ENCODE peak calls at places on chromosomes 4 and X, in nine cellular contexts. O, U, J, A, H, D, X, P and N are unnamed samples. For H3K4me1, the result is how much of the 10 kb centered on the place peaks cover.

GRCh38 chr4:89379541-89380035 is 72.0 kb upstream of the GPRIN3 start:
- DNase-seq in O (no peak), A (no peak), J (no peak), U (no peak), D (no peak), X (no peak), H (no peak), P (no peak), N (no peak)

GRCh38 chr4:8939887-8940742 is 68.5 kb upstream of the HMX1 start:
- DNase-seq in U (no peak), X (no peak), P (no peak), A (no peak), O (no peak), D (no peak), H (no peak), J (peak), N (peak)

GRCh38 chr4:3337811-3338210 is 45.0 kb downstream of the RGS12 start:
- DNase-seq in O (no peak), X (no peak), J (no peak), H (peak), P (no peak), A (no peak), U (no peak), D (no peak), N (no peak)

GRCh38 chr4:176742211-176742610 is 50.5 kb downstream of the VEGFC start:
- DNase-seq in D (no peak), A (no peak), H (no peak), X (no peak), O (no peak), J (no peak), P (no peak), U (no peak), N (no peak)

GRCh38 chr4:188282620-188283232 is 143.5 kb downstream of the TRIML1 start:
- DNase-seq in O (peak), J (peak), D (no peak), H (no peak), P (no peak), X (no peak), A (no peak), U (no peak), N (peak)

GRCh38 chrX:132622130-132622529 is 133.3 kb upstream of the MBNL3 start:
- DNase-seq in X (peak), H (peak), O (no peak), A (peak), D (peak), U (no peak), J (no peak), P (peak), N (peak)

GRCh38 chr4:75028196-75028854 is 95.4 kb downstream of the PARM1 start:
- DNase-seq in X (no peak), A (no peak), H (no peak), U (no peak), J (no peak), D (no peak), O (no peak), P (no peak), N (no peak)

GRCh38 chrX:51332188-51332942 is at the start of gene NUDT10:
- DNase-seq in X (no peak), H (peak), J (peak), A (no peak), U (no peak), O (peak), D (peak), P (no peak), N (peak)

GRCh38 chrX:17634542-17635207 is 102.6 kb upstream of the SCML1 start:
- DNase-seq in J (no peak), D (no peak), O (no peak), A (no peak), H (no peak), X (no peak), P (no peak), U (no peak), N (no peak)

GRCh38 chr4:52265781-52266525 is 214.8 kb downstream of the SPATA18 start:
- DNase-seq in J (no peak), U (no peak), D (no peak), P (no peak), X (peak), O (no peak), H (no peak), A (no peak), N (no peak)

GRCh38 chrX:774536-774935 is 143.9 kb downstream of the SHOX start:
- DNase-seq in X (no peak), U (no peak), J (no peak), D (no peak), P (no peak), H (no peak), A (no peak), O (no peak), N (no peak)

GRCh38 chrX:109890910-109891502 is 111.9 kb upstream of the TMEM164 start:
- DNase-seq in H (peak), X (peak), P (peak), O (peak), U (peak), J (peak), A (peak), D (peak), N (peak)

GRCh38 chr4:188603646-188604045 is 464.4 kb downstream of the TRIML1 start:
- DNase-seq in O (no peak), X (no peak), J (no peak), D (peak), A (no peak), U (no peak), P (no peak), H (no peak), N (no peak)

GRCh38 chr4:33477715-33478114 is 2757.5 kb downstream of the PCDH7 start:
- DNase-seq in P (no peak), U (no peak), D (no peak), O (no peak), H (no peak), J (no peak), X (no peak), A (no peak), N (no peak)
- H2AFZ ChIP-seq in P (no peak), U (no peak), D (no peak), O (no peak), H (no peak), J (no peak), X (no peak), A (no peak), N (no peak)

DNA sequence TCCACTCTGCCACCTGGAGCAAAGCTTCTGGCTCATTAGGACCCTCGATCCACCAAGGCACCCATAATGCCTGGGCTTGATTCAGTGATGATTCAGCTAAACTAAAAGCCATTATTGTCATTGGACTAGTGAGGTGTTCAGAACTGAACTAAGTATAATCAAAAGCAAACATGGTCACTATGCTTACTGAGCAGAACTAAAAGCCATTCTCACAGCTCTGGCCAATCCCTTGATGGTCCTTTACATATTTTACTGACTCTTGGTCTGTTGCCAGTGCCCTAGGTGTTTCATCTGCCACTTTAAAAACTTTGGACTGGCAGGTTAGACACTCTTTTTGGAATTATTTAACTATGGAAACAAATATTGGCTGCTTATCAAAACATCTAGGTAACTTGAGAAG is 703.5 kb downstream of the FAT4 start:
- DNase-seq in U (no peak), D (no peak), P (no peak), J (no peak), X (no peak), H (no peak), A (no peak), O (no peak), N (no peak)
- H3K4me1 ChIP-seq in U (under half), D (under half), P (under half), J (under half), X (under half), H (under half), A (under half), O (under half), N (under half)

GRCh38 chrX:120310861-120311631 is at the start of gene TMEM255A:
- DNase-seq in A (no peak), H (no peak), U (peak), J (peak), O (peak), P (peak), X (no peak), D (peak), N (peak)
- TF ChIP-seq EZH2 in A (no peak), H (no peak), U (no peak), J (peak), O (no peak), P (no peak), X (no peak), D (peak), N (no peak)

DNA sequence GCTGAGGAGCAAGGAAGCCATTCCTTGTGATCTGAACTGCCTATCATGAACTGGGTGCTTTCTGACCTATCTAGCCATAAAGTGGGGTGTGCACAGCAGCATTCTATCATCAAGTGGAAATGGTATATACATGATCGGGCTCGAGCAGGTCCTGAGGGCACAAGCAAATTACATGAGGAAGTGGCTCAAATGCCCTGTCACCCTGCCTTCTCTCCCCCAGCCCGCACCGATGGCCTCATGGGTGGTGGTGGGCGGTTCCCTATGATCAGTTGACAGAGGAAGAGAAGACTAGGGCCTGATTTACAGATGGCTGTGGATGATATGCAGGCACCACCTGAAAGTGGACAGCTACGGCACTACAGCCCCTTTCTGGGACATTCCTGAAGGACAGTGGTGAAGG is 46.3 kb upstream of the BCLAF3 start:
- DNase-seq in D (no peak), P (no peak), J (no peak), X (no peak), A (no peak), H (no peak), O (no peak), U (no peak), N (no peak)
- H2AFZ ChIP-seq in D (no peak), P (no peak), J (no peak), X (no peak), A (no peak), H (no peak), O (no peak), U (no peak), N (no peak)

DNA sequence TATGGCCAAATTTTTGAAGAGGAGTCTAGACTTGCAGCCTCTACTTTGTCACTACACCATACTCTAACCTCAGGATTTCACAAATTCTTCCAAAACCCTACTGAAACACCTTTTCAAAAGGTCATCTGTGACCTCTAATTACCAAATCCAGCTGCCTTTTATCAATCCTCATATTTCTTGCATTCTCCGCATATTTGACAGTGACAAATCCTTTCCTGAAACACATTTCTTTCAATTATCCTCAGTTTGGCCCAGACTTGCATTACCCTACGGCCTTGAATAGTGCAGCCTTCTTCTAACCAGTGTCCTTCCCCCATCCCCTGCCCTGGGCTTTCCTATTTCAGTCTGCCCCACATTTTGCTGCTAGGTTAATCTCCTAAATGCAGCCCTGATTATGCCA is 25.5 kb downstream of the MID2 start:
- DNase-seq in U (no peak), P (no peak), O (no peak), X (no peak), H (peak), J (no peak), A (no peak), D (no peak), N (no peak)
- H3K4me1 ChIP-seq in U (under half), P (under half), O (under half), X (under half), H (under half), J (under half), A (under half), D (under half), N (under half)

DNA sequence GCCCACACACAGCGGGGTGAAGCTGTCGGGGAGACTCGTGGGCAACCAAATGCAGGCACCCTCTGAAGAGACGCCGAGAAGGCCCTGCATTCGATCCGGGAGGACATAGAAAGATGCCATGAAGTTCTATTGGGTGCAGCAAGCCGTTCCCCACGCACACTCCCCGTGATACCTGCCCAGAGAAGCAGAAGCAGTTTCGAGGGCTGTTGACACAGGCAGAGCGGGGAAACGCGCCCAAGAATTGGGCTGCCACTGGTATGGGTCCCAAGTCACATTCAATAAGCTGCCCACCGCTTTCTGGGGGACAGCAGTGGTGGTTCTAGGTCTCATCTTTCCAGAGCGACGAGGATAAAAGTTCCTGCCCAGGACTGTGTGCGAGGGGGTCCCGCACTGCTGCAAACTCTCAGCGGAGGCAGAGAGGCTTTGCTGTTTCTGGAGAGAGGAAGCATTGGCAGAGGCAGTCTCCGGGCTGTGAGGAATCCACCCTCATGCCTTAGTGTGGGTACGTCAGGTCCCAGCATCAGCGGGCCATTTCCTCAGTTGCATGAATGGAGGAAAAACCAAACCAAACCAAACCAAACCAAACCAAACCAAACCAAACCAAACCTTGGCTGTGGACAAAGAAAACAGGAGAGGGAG is 10.1 kb downstream of the PITX2 start:
- DNase-seq in U (no peak), A (no peak), X (no peak), O (no peak), P (no peak), D (no peak), J (peak), H (no peak), N (no peak)
- TF ChIP-seq EZH2 in U (no peak), A (no peak), X (no peak), O (no peak), P (no peak), D (no peak), J (peak), H (no peak), N (no peak)